ENCODE peak calls at places on chromosomes 6 and 20, in seven cellular contexts. One of them, this sample, is unnamed. For H3K4me1, the result is how much of the 10 kb centered on the place peaks cover.

GRCh38 chr6:133341607-133342158 is 100.5 kb downstream of the EYA4 start:
- DNase-seq in heart right ventricle: no peak
- DNase-seq in transverse colon: no peak
- DNase-seq in neural progenitor cell: no peak
- DNase-seq in right cardiac atrium: no peak
- DNase-seq in GM23248: peak
- DNase-seq in hepatocyte: peak
- DNase-seq in this sample: peak

GRCh38 chr6:2448826-2449571 is 203.6 kb upstream of the GMDS start:
- DNase-seq in heart right ventricle: peak
- DNase-seq in transverse colon: peak
- DNase-seq in neural progenitor cell: peak
- DNase-seq in right cardiac atrium: no peak
- DNase-seq in GM23248: peak
- DNase-seq in hepatocyte: peak
- DNase-seq in this sample: peak

GRCh38 chr6:22399693-22400092 is 102.9 kb upstream of the PRL start:
- DNase-seq in heart right ventricle: no peak
- DNase-seq in transverse colon: no peak
- DNase-seq in neural progenitor cell: no peak
- DNase-seq in right cardiac atrium: no peak
- DNase-seq in GM23248: peak
- DNase-seq in hepatocyte: peak
- DNase-seq in this sample: peak

GRCh38 chr6:40436685-40437604 is 150.2 kb downstream of the LRFN2 start:
- DNase-seq in heart right ventricle: no peak
- DNase-seq in transverse colon: no peak
- DNase-seq in neural progenitor cell: no peak
- DNase-seq in right cardiac atrium: peak
- DNase-seq in GM23248: peak
- DNase-seq in hepatocyte: no peak
- DNase-seq in this sample: peak

GRCh38 chr20:48364688-48365421 is 462.9 kb downstream of the PREX1 start:
- DNase-seq in heart right ventricle: no peak
- DNase-seq in transverse colon: no peak
- DNase-seq in neural progenitor cell: no peak
- DNase-seq in right cardiac atrium: no peak
- DNase-seq in GM23248: no peak
- DNase-seq in hepatocyte: no peak
- DNase-seq in this sample: no peak

GRCh38 chr6:81708306-81708705 is 44.2 kb downstream of the TENT5A start:
- DNase-seq in heart right ventricle: no peak
- DNase-seq in transverse colon: no peak
- DNase-seq in neural progenitor cell: peak
- DNase-seq in right cardiac atrium: no peak
- DNase-seq in GM23248: no peak
- DNase-seq in hepatocyte: no peak
- DNase-seq in this sample: no peak

GRCh38 chr6:128519132-128519930 is 1.1 kb downstream of the PTPRK start:
- DNase-seq in heart right ventricle: peak
- DNase-seq in transverse colon: peak
- DNase-seq in neural progenitor cell: peak
- DNase-seq in right cardiac atrium: peak
- DNase-seq in GM23248: peak
- DNase-seq in hepatocyte: peak
- DNase-seq in this sample: peak

GRCh38 chr6:143504369-143504768 is 7.2 kb downstream of the FUCA2 start:
- DNase-seq in heart right ventricle: no peak
- DNase-seq in transverse colon: no peak
- DNase-seq in neural progenitor cell: no peak
- DNase-seq in right cardiac atrium: no peak
- DNase-seq in GM23248: no peak
- DNase-seq in hepatocyte: no peak
- DNase-seq in this sample: no peak

GRCh38 chr6:2110504-2110903 is 134.9 kb downstream of the GMDS start:
- DNase-seq in heart right ventricle: no peak
- DNase-seq in transverse colon: no peak
- DNase-seq in neural progenitor cell: no peak
- DNase-seq in right cardiac atrium: no peak
- DNase-seq in GM23248: no peak
- DNase-seq in hepatocyte: no peak
- DNase-seq in this sample: no peak

GRCh38 chr6:133584903-133585302 is 304.0 kb upstream of the TCF21 start:
- DNase-seq in heart right ventricle: no peak
- DNase-seq in transverse colon: no peak
- DNase-seq in neural progenitor cell: no peak
- DNase-seq in right cardiac atrium: no peak
- DNase-seq in GM23248: no peak
- DNase-seq in hepatocyte: no peak
- DNase-seq in this sample: no peak

GRCh38 chr20:51432251-51432784 is 110.2 kb downstream of the NFATC2 start:
- DNase-seq in heart right ventricle: no peak
- DNase-seq in transverse colon: no peak
- DNase-seq in neural progenitor cell: no peak
- DNase-seq in right cardiac atrium: no peak
- DNase-seq in GM23248: no peak
- DNase-seq in hepatocyte: no peak
- DNase-seq in this sample: no peak

GRCh38 chr6:31086788-31087440 is 25.5 kb downstream of the C6orf15 start:
- DNase-seq in heart right ventricle: no peak
- DNase-seq in transverse colon: no peak
- DNase-seq in neural progenitor cell: no peak
- DNase-seq in right cardiac atrium: no peak
- DNase-seq in GM23248: peak
- DNase-seq in hepatocyte: no peak
- DNase-seq in this sample: no peak

GRCh38 chr6:106360989-106361430 is 493 bp downstream of the CRYBG1 start:
- DNase-seq in heart right ventricle: no peak
- DNase-seq in transverse colon: peak
- DNase-seq in neural progenitor cell: peak
- DNase-seq in right cardiac atrium: peak
- DNase-seq in GM23248: peak
- DNase-seq in hepatocyte: peak
- DNase-seq in this sample: no peak

GRCh38 chr6:135046912-135047311 is 7.7 kb downstream of the HBS1L start:
- DNase-seq in heart right ventricle: no peak
- DNase-seq in transverse colon: no peak
- DNase-seq in neural progenitor cell: no peak
- DNase-seq in right cardiac atrium: no peak
- DNase-seq in GM23248: no peak
- DNase-seq in hepatocyte: no peak
- DNase-seq in this sample: no peak

GRCh38 chr6:4282926-4283325 is 147.6 kb upstream of the ECI2 start:
- DNase-seq in heart right ventricle: no peak
- DNase-seq in transverse colon: no peak
- DNase-seq in neural progenitor cell: no peak
- DNase-seq in right cardiac atrium: no peak
- DNase-seq in GM23248: no peak
- DNase-seq in hepatocyte: no peak
- DNase-seq in this sample: no peak

GRCh38 chr6:4291453-4292403 is 156.4 kb upstream of the ECI2 start:
- DNase-seq in heart right ventricle: no peak
- DNase-seq in transverse colon: no peak
- DNase-seq in neural progenitor cell: no peak
- DNase-seq in right cardiac atrium: no peak
- DNase-seq in GM23248: peak
- DNase-seq in hepatocyte: peak
- DNase-seq in this sample: no peak

GRCh38 chr6:4289770-4290320 is 154.5 kb upstream of the ECI2 start:
- DNase-seq in heart right ventricle: no peak
- DNase-seq in transverse colon: no peak
- DNase-seq in neural progenitor cell: no peak
- DNase-seq in right cardiac atrium: no peak
- DNase-seq in GM23248: no peak
- DNase-seq in hepatocyte: no peak
- DNase-seq in this sample: no peak

DNA sequence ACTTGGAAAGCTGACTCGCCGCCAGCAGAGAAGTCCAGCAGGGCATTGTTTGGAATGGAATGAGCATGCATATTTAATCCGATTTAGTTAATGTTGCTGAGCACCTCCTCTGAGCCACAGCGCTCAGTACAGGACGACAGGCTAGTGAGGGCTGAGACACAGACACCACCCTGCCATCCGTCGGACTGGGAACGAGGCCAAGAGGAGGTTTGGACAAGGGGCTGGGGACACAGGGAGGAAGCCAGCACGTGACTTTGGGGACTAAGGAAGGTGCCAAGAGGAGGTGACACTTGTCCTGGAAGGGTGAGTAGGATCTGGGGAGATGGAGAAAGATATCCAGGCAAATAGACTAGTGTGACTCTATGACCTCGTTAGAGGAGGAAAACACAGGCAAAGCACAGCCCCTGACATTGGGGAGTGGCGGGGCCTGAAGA is 152.5 kb upstream of the ECI2 start:
- DNase-seq in heart right ventricle: peak
- DNase-seq in transverse colon: peak
- DNase-seq in neural progenitor cell: peak
- DNase-seq in right cardiac atrium: peak
- DNase-seq in GM23248: no peak
- DNase-seq in hepatocyte: no peak
- DNase-seq in this sample: peak
- H3K4me1 ChIP-seq in heart right ventricle: under half
- H3K4me1 ChIP-seq in transverse colon: under half
- H3K4me1 ChIP-seq in neural progenitor cell: under half
- H3K4me1 ChIP-seq in right cardiac atrium: under half
- H3K4me1 ChIP-seq in GM23248: under half
- H3K4me1 ChIP-seq in hepatocyte: under half
- H3K4me1 ChIP-seq in this sample: under half

DNA sequence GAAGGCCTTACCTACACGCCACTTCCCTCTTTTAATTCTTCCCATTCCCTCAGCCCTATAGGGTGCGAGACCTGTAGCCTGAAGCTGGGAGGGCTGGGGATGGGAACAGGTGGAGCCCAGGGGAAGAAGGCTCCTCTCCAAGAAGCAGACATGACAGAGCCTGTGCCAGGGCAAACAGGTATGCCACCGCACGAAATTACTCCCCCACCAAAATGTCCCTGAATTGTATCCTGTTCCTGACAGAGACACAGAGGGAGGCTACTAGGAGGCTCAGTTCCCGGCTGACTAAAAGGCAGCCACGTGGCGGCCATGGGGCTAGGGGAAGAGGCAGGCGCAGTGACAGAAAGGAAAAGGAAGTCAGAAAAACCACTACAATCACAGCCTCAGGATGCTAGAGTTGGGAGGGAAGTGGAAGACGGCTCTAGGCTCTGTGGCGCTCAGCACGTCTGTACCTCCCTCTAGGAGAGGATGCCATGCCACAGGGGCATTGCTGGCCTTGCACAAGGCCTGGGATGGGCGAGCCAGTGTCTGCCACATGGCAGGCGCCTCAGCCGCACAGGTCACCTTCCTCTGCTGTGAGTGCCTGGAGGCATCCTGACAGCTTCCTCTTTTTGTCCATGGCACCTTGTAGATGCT is 27.7 kb downstream of the TFEB start:
- DNase-seq in heart right ventricle: no peak
- DNase-seq in transverse colon: no peak
- DNase-seq in neural progenitor cell: no peak
- DNase-seq in right cardiac atrium: peak
- DNase-seq in GM23248: no peak
- DNase-seq in hepatocyte: no peak
- DNase-seq in this sample: no peak
- H3K4me1 ChIP-seq in heart right ventricle: half or more
- H3K4me1 ChIP-seq in transverse colon: half or more
- H3K4me1 ChIP-seq in neural progenitor cell: under half
- H3K4me1 ChIP-seq in right cardiac atrium: under half
- H3K4me1 ChIP-seq in GM23248: under half
- H3K4me1 ChIP-seq in hepatocyte: under half
- H3K4me1 ChIP-seq in this sample: under half

GRCh38 chr20:63406617-63407245 is 45.6 kb upstream of the CHRNA4 start:
- DNase-seq in heart right ventricle: no peak
- DNase-seq in transverse colon: no peak
- DNase-seq in neural progenitor cell: no peak
- DNase-seq in right cardiac atrium: peak
- DNase-seq in GM23248: no peak
- DNase-seq in hepatocyte: no peak
- DNase-seq in this sample: no peak

GRCh38 chr20:63409834-63410435 is 48.8 kb upstream of the CHRNA4 start:
- DNase-seq in heart right ventricle: no peak
- DNase-seq in transverse colon: no peak
- DNase-seq in neural progenitor cell: no peak
- DNase-seq in right cardiac atrium: peak
- DNase-seq in GM23248: no peak
- DNase-seq in hepatocyte: no peak
- DNase-seq in this sample: no peak

GRCh38 chr20:63407928-63408683 is 47.0 kb upstream of the CHRNA4 start:
- DNase-seq in heart right ventricle: no peak
- DNase-seq in transverse colon: no peak
- DNase-seq in neural progenitor cell: no peak
- DNase-seq in right cardiac atrium: peak
- DNase-seq in GM23248: no peak
- DNase-seq in hepatocyte: no peak
- DNase-seq in this sample: no peak

GRCh38 chr20:63409066-63409833 is 48.1 kb upstream of the CHRNA4 start:
- DNase-seq in heart right ventricle: no peak
- DNase-seq in transverse colon: no peak
- DNase-seq in neural progenitor cell: no peak
- DNase-seq in right cardiac atrium: peak
- DNase-seq in GM23248: no peak
- DNase-seq in hepatocyte: no peak
- DNase-seq in this sample: no peak

GRCh38 chr20:63408684-63409046 is 47.5 kb upstream of the CHRNA4 start:
- DNase-seq in heart right ventricle: no peak
- DNase-seq in transverse colon: no peak
- DNase-seq in neural progenitor cell: no peak
- DNase-seq in right cardiac atrium: peak
- DNase-seq in GM23248: no peak
- DNase-seq in hepatocyte: no peak
- DNase-seq in this sample: no peak
- H3K4me1 ChIP-seq in heart right ventricle: under half
- H3K4me1 ChIP-seq in transverse colon: under half
- H3K4me1 ChIP-seq in neural progenitor cell: under half
- H3K4me1 ChIP-seq in right cardiac atrium: under half
- H3K4me1 ChIP-seq in GM23248: under half
- H3K4me1 ChIP-seq in hepatocyte: under half
- H3K4me1 ChIP-seq in this sample: under half

GRCh38 chr20:59040682-59041081 is 1.9 kb downstream of the PRELID3B start:
- DNase-seq in heart right ventricle: no peak
- DNase-seq in transverse colon: peak
- DNase-seq in neural progenitor cell: no peak
- DNase-seq in right cardiac atrium: no peak
- DNase-seq in GM23248: no peak
- DNase-seq in hepatocyte: peak
- DNase-seq in this sample: no peak

GRCh38 chr20:59035381-59035780 is 3.2 kb upstream of the ATP5F1E start:
- DNase-seq in heart right ventricle: no peak
- DNase-seq in transverse colon: no peak
- DNase-seq in neural progenitor cell: no peak
- DNase-seq in right cardiac atrium: no peak
- DNase-seq in GM23248: no peak
- DNase-seq in hepatocyte: no peak
- DNase-seq in this sample: no peak

GRCh38 chr20:59039233-59039632 is 3.4 kb downstream of the PRELID3B start:
- DNase-seq in heart right ventricle: no peak
- DNase-seq in transverse colon: no peak
- DNase-seq in neural progenitor cell: no peak
- DNase-seq in right cardiac atrium: no peak
- DNase-seq in GM23248: peak
- DNase-seq in hepatocyte: no peak
- DNase-seq in this sample: no peak

GRCh38 chr20:59033616-59034165 is 1.6 kb upstream of the ATP5F1E start:
- DNase-seq in heart right ventricle: no peak
- DNase-seq in transverse colon: no peak
- DNase-seq in neural progenitor cell: no peak
- DNase-seq in right cardiac atrium: no peak
- DNase-seq in GM23248: no peak
- DNase-seq in hepatocyte: no peak
- DNase-seq in this sample: no peak

GRCh38 chr20:59037386-59037785 is 5.2 kb downstream of the PRELID3B start:
- DNase-seq in heart right ventricle: no peak
- DNase-seq in transverse colon: no peak
- DNase-seq in neural progenitor cell: no peak
- DNase-seq in right cardiac atrium: no peak
- DNase-seq in GM23248: no peak
- DNase-seq in hepatocyte: no peak
- DNase-seq in this sample: no peak
- H3K4me1 ChIP-seq in heart right ventricle: under half
- H3K4me1 ChIP-seq in transverse colon: half or more
- H3K4me1 ChIP-seq in neural progenitor cell: under half
- H3K4me1 ChIP-seq in right cardiac atrium: under half
- H3K4me1 ChIP-seq in GM23248: under half
- H3K4me1 ChIP-seq in hepatocyte: under half
- H3K4me1 ChIP-seq in this sample: under half